ENCODE peak calls at places on chromosomes 3 and 15, in nine cellular contexts. One of them, this sample, is unnamed.

GRCh38 chr3:169147246-169148008 is 516.1 kb downstream of the MECOM start:
- DNase-seq in T1000: no peak
- DNase-seq in effector memory CD8-positive, alpha-beta T cell: no peak
- DNase-seq in stimulated activated naive B cell treated with anti-CD40 and anti-IgM and Interleukin-4, amounts not matched to agents 10 μg/mL and 1 μg/mL and 100 μg/mL, for 72 hours: no peak
- DNase-seq in IMR-90: peak
- DNase-seq in mesothelial cell of epicardium: peak
- DNase-seq in left lung: peak
- DNase-seq in left cardiac atrium: peak
- DNase-seq in coronary artery: no peak
- DNase-seq in this sample: no peak

GRCh38 chr3:13152826-13153710 is 79.8 kb upstream of the IQSEC1 start:
- DNase-seq in T1000: no peak
- DNase-seq in effector memory CD8-positive, alpha-beta T cell: no peak
- DNase-seq in stimulated activated naive B cell treated with anti-CD40 and anti-IgM and Interleukin-4, amounts not matched to agents 10 μg/mL and 1 μg/mL and 100 μg/mL, for 72 hours: no peak
- DNase-seq in IMR-90: no peak
- DNase-seq in mesothelial cell of epicardium: no peak
- DNase-seq in left lung: peak
- DNase-seq in left cardiac atrium: no peak
- DNase-seq in coronary artery: peak
- DNase-seq in this sample: no peak

GRCh38 chr3:122305818-122306621 is 19.0 kb upstream of the CSTA start:
- DNase-seq in T1000: no peak
- DNase-seq in effector memory CD8-positive, alpha-beta T cell: no peak
- DNase-seq in stimulated activated naive B cell treated with anti-CD40 and anti-IgM and Interleukin-4, amounts not matched to agents 10 μg/mL and 1 μg/mL and 100 μg/mL, for 72 hours: no peak
- DNase-seq in IMR-90: no peak
- DNase-seq in mesothelial cell of epicardium: no peak
- DNase-seq in left lung: no peak
- DNase-seq in left cardiac atrium: no peak
- DNase-seq in coronary artery: no peak
- DNase-seq in this sample: no peak

GRCh38 chr3:144963810-144964209 is 992.2 kb downstream of the DIPK2A start:
- DNase-seq in T1000: no peak
- DNase-seq in effector memory CD8-positive, alpha-beta T cell: no peak
- DNase-seq in stimulated activated naive B cell treated with anti-CD40 and anti-IgM and Interleukin-4, amounts not matched to agents 10 μg/mL and 1 μg/mL and 100 μg/mL, for 72 hours: no peak
- DNase-seq in IMR-90: no peak
- DNase-seq in mesothelial cell of epicardium: no peak
- DNase-seq in left lung: no peak
- DNase-seq in left cardiac atrium: no peak
- DNase-seq in coronary artery: no peak
- DNase-seq in this sample: no peak

GRCh38 chr15:75073197-75073596 is 49.8 kb downstream of the PPCDC start:
- DNase-seq in T1000: no peak
- DNase-seq in effector memory CD8-positive, alpha-beta T cell: no peak
- DNase-seq in stimulated activated naive B cell treated with anti-CD40 and anti-IgM and Interleukin-4, amounts not matched to agents 10 μg/mL and 1 μg/mL and 100 μg/mL, for 72 hours: no peak
- DNase-seq in IMR-90: no peak
- DNase-seq in mesothelial cell of epicardium: no peak
- DNase-seq in left lung: no peak
- DNase-seq in left cardiac atrium: no peak
- DNase-seq in coronary artery: no peak
- DNase-seq in this sample: no peak

GRCh38 chr3:38528457-38528856 is 32.3 kb downstream of the EXOG start:
- DNase-seq in T1000: no peak
- DNase-seq in effector memory CD8-positive, alpha-beta T cell: no peak
- DNase-seq in stimulated activated naive B cell treated with anti-CD40 and anti-IgM and Interleukin-4, amounts not matched to agents 10 μg/mL and 1 μg/mL and 100 μg/mL, for 72 hours: no peak
- DNase-seq in IMR-90: no peak
- DNase-seq in mesothelial cell of epicardium: no peak
- DNase-seq in left lung: no peak
- DNase-seq in left cardiac atrium: no peak
- DNase-seq in coronary artery: no peak
- DNase-seq in this sample: no peak

GRCh38 chr15:25543156-25543555 is 104.3 kb upstream of the UBE3A start:
- DNase-seq in T1000: no peak
- DNase-seq in effector memory CD8-positive, alpha-beta T cell: no peak
- DNase-seq in stimulated activated naive B cell treated with anti-CD40 and anti-IgM and Interleukin-4, amounts not matched to agents 10 μg/mL and 1 μg/mL and 100 μg/mL, for 72 hours: no peak
- DNase-seq in IMR-90: peak
- DNase-seq in mesothelial cell of epicardium: peak
- DNase-seq in left lung: no peak
- DNase-seq in left cardiac atrium: peak
- DNase-seq in coronary artery: no peak
- DNase-seq in this sample: no peak

GRCh38 chr15:83653639-83654378 is at the start of gene ADAMTSL3:
- DNase-seq in T1000: no peak
- DNase-seq in effector memory CD8-positive, alpha-beta T cell: no peak
- DNase-seq in stimulated activated naive B cell treated with anti-CD40 and anti-IgM and Interleukin-4, amounts not matched to agents 10 μg/mL and 1 μg/mL and 100 μg/mL, for 72 hours: no peak
- DNase-seq in IMR-90: no peak
- DNase-seq in mesothelial cell of epicardium: peak
- DNase-seq in left lung: peak
- DNase-seq in left cardiac atrium: peak
- DNase-seq in coronary artery: no peak
- DNase-seq in this sample: no peak

GRCh38 chr3:72275296-72275820 is 490.4 kb upstream of the PROK2 start:
- DNase-seq in T1000: no peak
- DNase-seq in effector memory CD8-positive, alpha-beta T cell: no peak
- DNase-seq in stimulated activated naive B cell treated with anti-CD40 and anti-IgM and Interleukin-4, amounts not matched to agents 10 μg/mL and 1 μg/mL and 100 μg/mL, for 72 hours: no peak
- DNase-seq in IMR-90: no peak
- DNase-seq in mesothelial cell of epicardium: no peak
- DNase-seq in left lung: no peak
- DNase-seq in left cardiac atrium: no peak
- DNase-seq in coronary artery: no peak
- DNase-seq in this sample: no peak

GRCh38 chr3:38367709-38368108 is 21.1 kb downstream of the XYLB start:
- DNase-seq in T1000: no peak
- DNase-seq in effector memory CD8-positive, alpha-beta T cell: no peak
- DNase-seq in stimulated activated naive B cell treated with anti-CD40 and anti-IgM and Interleukin-4, amounts not matched to agents 10 μg/mL and 1 μg/mL and 100 μg/mL, for 72 hours: no peak
- DNase-seq in IMR-90: no peak
- DNase-seq in mesothelial cell of epicardium: no peak
- DNase-seq in left lung: no peak
- DNase-seq in left cardiac atrium: no peak
- DNase-seq in coronary artery: no peak
- DNase-seq in this sample: no peak

GRCh38 chr3:7015683-7016440 is 154.9 kb downstream of the GRM7 start:
- DNase-seq in T1000: no peak
- DNase-seq in effector memory CD8-positive, alpha-beta T cell: no peak
- DNase-seq in stimulated activated naive B cell treated with anti-CD40 and anti-IgM and Interleukin-4, amounts not matched to agents 10 μg/mL and 1 μg/mL and 100 μg/mL, for 72 hours: no peak
- DNase-seq in IMR-90: no peak
- DNase-seq in mesothelial cell of epicardium: no peak
- DNase-seq in left lung: no peak
- DNase-seq in left cardiac atrium: no peak
- DNase-seq in coronary artery: no peak
- DNase-seq in this sample: no peak